ENCODE peak calls at places on chromosome 6, in seven cellular contexts. A is fibroblast of pulmonary artery, F is body of pancreas, S is kidney, J is astrocyte of the spinal cord, C is left lung, Z is PC-3. V is an unnamed sample.

GRCh38 chr6:83594936-83595335 is 82.6 kb downstream of the PRSS35 start:
- DNase-seq in A (no peak), F (no peak), S (no peak), J (no peak), C (no peak), Z (no peak), V (no peak)

GRCh38 chr6:88650029-88650619 is 313.3 kb downstream of the RNGTT start:
- DNase-seq in A (peak; percentile 61), F (no peak), S (no peak), J (peak; percentile 73), C (no peak), Z (no peak), V (no peak)

GRCh38 chr6:117477988-117478852 is 4.3 kb upstream of the DCBLD1 start:
- DNase-seq in A (peak; percentile 45), F (no peak), S (no peak), J (no peak), C (no peak), Z (no peak), V (no peak)

GRCh38 chr6:75094614-75095321 is 111.1 kb downstream of the COL12A1 start:
- DNase-seq in A (peak; percentile 74), F (no peak), S (no peak), J (peak; percentile 96), C (no peak), Z (no peak), V (no peak)

GRCh38 chr6:118630067-118630466 is 21.3 kb downstream of the CEP85L start:
- DNase-seq in A (no peak), F (no peak), S (no peak), J (no peak), C (no peak), Z (no peak), V (no peak)

GRCh38 chr6:115545410-115545986 is 515.2 kb downstream of the FRK start:
- DNase-seq in A (no peak), F (no peak), S (peak; percentile 62), J (no peak), C (no peak), Z (peak; percentile 42), V (peak; percentile 10)

GRCh38 chr6:42251911-42252637 is 34.4 kb upstream of the MRPS10 start:
- DNase-seq in A (peak; percentile 69), F (peak; percentile 71), S (peak; percentile 92), J (peak; percentile 25), C (peak; percentile 57), Z (no peak), V (peak; percentile 32)

GRCh38 chr6:104409913-104410312 is 449.8 kb downstream of the HACE1 start:
- DNase-seq in A (peak; percentile 10), F (no peak), S (no peak), J (no peak), C (no peak), Z (no peak), V (no peak)

GRCh38 chr6:14035448-14035847 is 82.1 kb upstream of the CD83 start:
- DNase-seq in A (peak; percentile 75), F (peak; percentile 74), S (no peak), J (peak; percentile 90), C (no peak), Z (peak; percentile 73), V (no peak)

GRCh38 chr6:158894192-158894591 is 75.0 kb upstream of the EZR start:
- DNase-seq in A (peak; percentile 84), F (no peak), S (no peak), J (peak; percentile 81), C (no peak), Z (peak; percentile 84), V (no peak)

GRCh38 chr6:3343089-3343901 is 84.5 kb downstream of the PSMG4 start:
- DNase-seq in A (no peak), F (no peak), S (no peak), J (no peak), C (no peak), Z (no peak), V (no peak)

GRCh38 chr6:147212618-147213017 is 8.4 kb downstream of the STXBP5 start:
- DNase-seq in A (no peak), F (no peak), S (no peak), J (no peak), C (no peak), Z (no peak), V (no peak)

GRCh38 chr6:35359744-35360348 is 17.5 kb downstream of the PPARD start:
- DNase-seq in A (peak; percentile 85), F (peak; percentile 74), S (peak; percentile 87), J (peak; percentile 98), C (no peak), Z (peak; percentile 39), V (peak; percentile 67)

GRCh38 chr6:411402-412145 is 20.0 kb downstream of the IRF4 start:
- DNase-seq in A (no peak), F (no peak), S (no peak), J (no peak), C (no peak), Z (peak; percentile 64), V (no peak)

GRCh38 chr6:28597924-28598323 is 72.2 kb downstream of the GPX5 start:
- DNase-seq in A (peak; percentile 17), F (no peak), S (no peak), J (no peak), C (no peak), Z (peak; percentile 22), V (no peak)

GRCh38 chr6:26415791-26416190 is 13.7 kb downstream of the BTN3A1 start:
- DNase-seq in A (no peak), F (no peak), S (no peak), J (no peak), C (no peak), Z (peak; percentile 14), V (no peak)

GRCh38 chr6:129645371-129646139 is 64.4 kb downstream of the ARHGAP18 start:
- DNase-seq in A (no peak), F (no peak), S (no peak), J (no peak), C (no peak), Z (peak; percentile 54), V (no peak)

GRCh38 chr6:72616406-72617015 is 5.4 kb upstream of the KCNQ5 start:
- DNase-seq in A (peak; percentile 77), F (no peak), S (no peak), J (peak; percentile 66), C (no peak), Z (peak; percentile 58), V (no peak)

GRCh38 chr6:17907467-17908229 is 79.8 kb downstream of the KIF13A start:
- DNase-seq in A (peak; percentile 99), F (peak; percentile 38), S (peak; percentile 76), J (peak; percentile 96), C (peak; percentile 83), Z (peak; percentile 97), V (peak; percentile 55)

DNA sequence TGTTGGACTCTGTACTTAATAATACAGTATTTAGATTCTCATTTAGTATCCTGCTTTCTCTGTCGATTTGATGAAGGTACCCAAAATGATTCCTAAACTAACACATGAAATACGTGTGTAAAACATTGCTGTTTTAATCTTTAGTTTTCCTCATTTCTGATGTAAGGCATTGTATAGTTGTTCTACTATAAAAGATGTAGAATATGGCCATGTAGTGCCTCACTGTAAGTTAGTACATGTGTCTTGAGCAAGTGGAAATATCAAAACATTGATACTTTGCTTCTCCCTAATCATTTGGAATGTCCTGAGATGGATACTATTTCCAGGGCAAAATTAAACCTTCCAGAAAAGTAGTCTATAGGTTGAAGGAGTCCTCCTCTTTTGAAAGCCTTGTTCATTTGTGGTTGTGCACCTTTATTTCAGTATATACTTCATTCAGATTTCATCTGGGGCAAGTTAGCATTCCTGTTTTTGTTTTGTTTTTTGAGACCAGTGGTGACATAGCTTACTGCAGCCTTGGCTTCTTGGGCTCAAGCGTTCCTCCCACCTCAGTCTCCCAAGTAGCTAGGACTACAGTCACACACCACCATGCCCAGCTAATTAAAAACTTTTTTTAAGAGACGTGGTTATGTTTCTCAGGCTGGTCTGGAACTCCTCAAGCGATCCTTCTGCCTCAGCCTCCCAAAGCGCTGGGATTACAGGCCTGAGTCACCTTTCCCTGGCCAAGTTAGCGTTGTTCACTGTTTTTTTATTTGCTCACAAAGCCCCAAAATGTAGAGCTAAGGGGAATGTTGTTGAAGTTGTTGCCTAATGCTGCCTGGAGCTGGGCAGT is 11.6 kb downstream of the SRSF3 start:
- DNase-seq in A (no peak), F (no peak), S (no peak), J (no peak), C (no peak), Z (no peak), V (no peak)
- H3K4me3 ChIP-seq in A (no peak overlapping the region), F (no peak overlapping the region), S (no peak overlapping the region), J (no peak overlapping the region), C (no peak overlapping the region), Z (no peak overlapping the region), V (no peak overlapping the region)

DNA sequence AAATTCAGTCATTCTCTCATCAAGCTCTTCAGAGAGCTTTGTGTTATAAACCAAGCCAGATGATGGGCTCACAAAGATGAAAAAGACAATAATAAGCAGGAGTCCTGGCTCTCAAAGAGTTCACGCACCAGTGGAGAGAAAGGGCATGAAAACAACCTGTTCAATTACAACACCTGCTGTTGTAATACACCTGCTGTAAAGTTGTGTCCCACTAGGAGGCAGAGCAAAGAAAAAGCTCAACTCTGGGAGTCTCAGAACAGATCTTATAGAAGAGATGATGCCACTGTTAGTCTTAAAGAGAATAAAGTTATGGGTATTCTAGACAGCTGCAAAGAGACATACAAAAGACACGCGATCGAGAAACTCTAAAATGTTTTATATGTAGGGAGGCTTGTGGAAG is 100.6 kb downstream of the DCDC2 start:
- DNase-seq in A (no peak), F (no peak), S (no peak), J (no peak), C (no peak), Z (peak; percentile 30), V (no peak)
- TF ChIP-seq CTCF in A (no peak), F (no peak), S (peak; percentile 3), J (no peak), C (no peak), Z (peak; percentile 51), V (no peak)

GRCh38 chr6:31575952-31576684 is 753 bp downstream of the TNF start:
- DNase-seq in A (no peak), F (no peak), S (no peak), J (no peak), C (no peak), Z (no peak), V (no peak)

GRCh38 chr6:31575335-31575901 is at the start of gene TNF:
- DNase-seq in A (no peak), F (no peak), S (no peak), J (no peak), C (peak; percentile 66), Z (no peak), V (peak; percentile 35)

GRCh38 chr6:31572041-31572911 is at the start of gene LTA:
- DNase-seq in A (no peak), F (no peak), S (peak; percentile 72), J (no peak), C (no peak), Z (no peak), V (no peak)

GRCh38 chr6:31574106-31575061 is 981 bp upstream of the TNF start:
- DNase-seq in A (no peak), F (no peak), S (no peak), J (no peak), C (no peak), Z (no peak), V (no peak)

GRCh38 chr6:31573239-31574105 is 1.4 kb downstream of the LTA start:
- DNase-seq in A (no peak), F (no peak), S (no peak), J (no peak), C (no peak), Z (no peak), V (no peak)
- H3K4me3 ChIP-seq in A (no peak overlapping the region), F (no peak overlapping the region), S (no peak overlapping the region), J (no peak overlapping the region), C (no peak overlapping the region), Z (no peak overlapping the region), V (no peak overlapping the region)

GRCh38 chr6:45586216-45587171 is 208.8 kb upstream of the SUPT3H start:
- DNase-seq in A (no peak), F (no peak), S (peak; percentile 55), J (no peak), C (no peak), Z (peak; percentile 79), V (no peak)
- TF ChIP-seq CTCF in A (no peak), F (no peak), S (no peak), J (no peak), C (no peak), Z (no peak), V (no peak)

GRCh38 chr6:31710490-31711219 is 4.0 kb downstream of the LY6G6F start:
- DNase-seq in A (no peak), F (no peak), S (no peak), J (no peak), C (no peak), Z (no peak), V (no peak)
- H3K4me3 ChIP-seq in A (no peak overlapping the region), F (no peak overlapping the region), S (no peak overlapping the region), J (no peak overlapping the region), C (no peak overlapping the region), Z (no peak overlapping the region), V (no peak overlapping the region)